ENCODE peak calls at places on chromosomes 1 and 21, in seven cellular contexts. K is AML-193; F is T-helper 17 cell; V is MM.1S; I is AG09319; B is naive thymus-derived CD8-positive, alpha-beta T cell; D is PC-9. N is an unnamed sample.

GRCh38 chr1:179353546-179353945 is 12.2 kb upstream of the AXDND1 start:
- DNase-seq in V (no peak), I (peak; percentile 79), B (no peak), F (no peak), K (no peak), D (no peak), N (no peak)

GRCh38 chr21:28986677-28987076 is 6.0 kb downstream of the LTN1 start:
- DNase-seq in F (no peak), K (no peak), V (no peak), D (no peak), I (no peak), B (no peak), N (no peak)

GRCh38 chr1:90717665-90718410 is 736 bp upstream of the BARHL2 start:
- DNase-seq in K (no peak), D (no peak), F (no peak), B (no peak), I (no peak), V (no peak), N (no peak)

GRCh38 chr1:10388387-10388715 is 10.5 kb upstream of the PGD start:
- DNase-seq in I (no peak), D (no peak), B (no peak), F (no peak), K (no peak), V (no peak), N (no peak)

GRCh38 chr1:38724160-38725131 is 135.1 kb downstream of the RRAGC start:
- DNase-seq in K (no peak), D (no peak), F (no peak), B (no peak), I (no peak), V (no peak), N (no peak)

GRCh38 chr1:1752190-1752589 is 26.1 kb downstream of the NADK start:
- DNase-seq in F (no peak), I (no peak), B (no peak), D (no peak), V (no peak), K (no peak), N (no peak)

GRCh38 chr21:45373991-45374816 is 30.8 kb upstream of the COL18A1 start:
- DNase-seq in D (no peak), V (no peak), B (no peak), K (no peak), I (no peak), F (no peak), N (no peak)

GRCh38 chr1:19315378-19316206 is 3.5 kb downstream of the SLC66A1 start:
- DNase-seq in D (no peak), B (no peak), K (peak; percentile 61), V (no peak), F (no peak), I (no peak), N (no peak)

GRCh38 chr1:30911061-30911954 is 2.8 kb upstream of the SDC3 start:
- DNase-seq in I (peak; percentile 68), B (no peak), V (peak; percentile 53), K (peak; percentile 59), F (no peak), D (peak; percentile 74), N (peak; percentile 74)

GRCh38 chr1:46065405-46065804 is 67.0 kb downstream of the PIK3R3 start:
- DNase-seq in B (no peak), F (no peak), I (no peak), K (peak; percentile 64), V (peak; percentile 75), D (no peak), N (no peak)

GRCh38 chr21:35342440-35342839 is 293.3 kb upstream of the RUNX1 start:
- DNase-seq in F (no peak), B (no peak), V (no peak), D (no peak), K (no peak), I (no peak), N (peak; percentile 66)

GRCh38 chr1:23459338-23459757 is 24.6 kb downstream of the ASAP3 start:
- DNase-seq in V (no peak), F (no peak), B (no peak), K (no peak), D (no peak), I (no peak), N (no peak)

GRCh38 chr1:36128126-36128904 is 3.3 kb upstream of the COL8A2 start:
- DNase-seq in B (no peak), V (no peak), F (no peak), K (no peak), I (no peak), D (no peak), N (no peak)

GRCh38 chr1:20666804-20667203 is 5.6 kb upstream of the DDOST start:
- DNase-seq in K (no peak), D (no peak), I (no peak), F (no peak), B (no peak), V (peak; percentile 19), N (peak; percentile 44)

GRCh38 chr21:36701912-36702621 is 3.2 kb downstream of the SIM2 start:
- DNase-seq in I (no peak), B (no peak), V (no peak), F (no peak), D (no peak), K (no peak), N (peak; percentile 34)

GRCh38 chr1:173554541-173555250 is 48.2 kb downstream of the SLC9C2 start:
- DNase-seq in I (no peak), F (no peak), D (no peak), V (no peak), K (no peak), B (no peak), N (no peak)

GRCh38 chr1:201888282-201889033 is at the start of gene SHISA4:
- DNase-seq in I (peak; percentile 32), B (no peak), D (peak; percentile 92), F (no peak), K (no peak), V (no peak), N (peak; percentile 23)

GRCh38 chr1:56709995-56710394 is 64.9 kb downstream of the PRKAA2 start:
- DNase-seq in V (no peak), I (no peak), K (no peak), D (no peak), B (no peak), F (no peak), N (no peak)

GRCh38 chr1:64550946-64551345 is 81.0 kb downstream of the CACHD1 start:
- DNase-seq in I (no peak), B (no peak), F (no peak), V (no peak), K (no peak), D (no peak), N (no peak)

GRCh38 chr1:47627016-47627415 is 189.2 kb downstream of the FOXD2 start:
- DNase-seq in V (no peak), F (no peak), D (no peak), I (no peak), B (no peak), K (no peak), N (no peak)

GRCh38 chr21:14740692-14741091 is 194.6 kb upstream of the SAMSN1 start:
- DNase-seq in B (no peak), K (no peak), F (no peak), I (no peak), D (no peak), V (no peak), N (no peak)

GRCh38 chr1:12326986-12327385 is 97.2 kb downstream of the VPS13D start:
- DNase-seq in F (no peak), K (no peak), V (no peak), B (no peak), D (no peak), I (no peak), N (no peak)

GRCh38 chr1:109718495-109718894 is 6.4 kb downstream of the GSTM5 start:
- DNase-seq in F (no peak), K (no peak), I (no peak), V (no peak), B (no peak), D (no peak), N (no peak)

GRCh38 chr1:18400347-18401102 is 80.2 kb upstream of the KLHDC7A start:
- DNase-seq in D (no peak), K (no peak), I (no peak), B (no peak), F (no peak), V (no peak), N (no peak)

GRCh38 chr1:46768445-46768844 is 30.4 kb upstream of the CYP4B1 start:
- DNase-seq in F (no peak), K (no peak), V (no peak), B (no peak), D (no peak), I (no peak), N (no peak)

GRCh38 chr1:36589006-36589405 is 106.3 kb upstream of the CSF3R start:
- DNase-seq in V (no peak), I (no peak), B (no peak), D (no peak), F (no peak), K (no peak), N (no peak)

GRCh38 chr1:230540416-230540815 is 101.9 kb upstream of the COG2 start:
- DNase-seq in V (no peak), B (no peak), D (no peak), I (no peak), F (no peak), K (no peak), N (no peak)

GRCh38 chr1:229641306-229641705 is 15.3 kb downstream of the URB2 start:
- DNase-seq in I (no peak), V (no peak), B (no peak), F (no peak), D (no peak), K (no peak), N (no peak)